ENCODE peak calls at places on chromosomes 7 and 10, in six cellular contexts. H is GM12892, Z is K562, Y is SK-N-SH, S is HepG2, D is GM12878. W is an unnamed sample.

GRCh38 chr10:131786756-131787605 is 113.8 kb upstream of the PPP2R2D start:
- DNase-seq in H (no peak), Z (no peak), Y (peak), S (no peak), D (peak), W (no peak)

GRCh38 chr10:104406715-104407517 is 53.3 kb downstream of the CFAP58 start:
- DNase-seq in H (no peak), Z (no peak), Y (peak), S (peak), D (no peak), W (no peak)

GRCh38 chr7:36749282-36749960 is 25.1 kb upstream of the AOAH start:
- DNase-seq in H (no peak), Z (no peak), Y (no peak), S (no peak), D (no peak), W (no peak)

GRCh38 chr10:77391605-77392235 is 245.9 kb downstream of the KCNMA1 start:
- DNase-seq in H (no peak), Z (peak), Y (peak), S (peak), D (no peak), W (no peak)

GRCh38 chr7:44087914-44088838 is 5.8 kb upstream of the POLM start:
- DNase-seq in H (no peak), Z (no peak), Y (peak), S (no peak), D (no peak), W (no peak)

GRCh38 chr10:76350583-76350982 is 919.2 kb downstream of the LRMDA start:
- DNase-seq in H (no peak), Z (no peak), Y (no peak), S (no peak), D (no peak), W (no peak)

GRCh38 chr10:111102381-111102973 is 25.6 kb downstream of the ADRA2A start:
- DNase-seq in H (no peak), Z (no peak), Y (no peak), S (no peak), D (no peak), W (no peak)

GRCh38 chr7:18890134-18890533 is 227.3 kb downstream of the TWIST1 start:
- DNase-seq in H (no peak), Z (no peak), Y (peak), S (no peak), D (no peak), W (no peak)

GRCh38 chr7:1289681-1290261 is 57.1 kb downstream of the UNCX start:
- DNase-seq in H (no peak), Z (no peak), Y (no peak), S (no peak), D (no peak), W (no peak)

GRCh38 chr10:73060738-73061635 is 35.7 kb downstream of the P4HA1 start:
- DNase-seq in H (no peak), Z (peak), Y (peak), S (peak), D (no peak), W (no peak)

GRCh38 chr10:110780704-110781103 is 91.0 kb upstream of the PDCD4 start:
- DNase-seq in H (no peak), Z (no peak), Y (no peak), S (no peak), D (no peak), W (no peak)

GRCh38 chr7:115146148-115146547 is 224.3 kb downstream of the MDFIC start:
- DNase-seq in H (no peak), Z (no peak), Y (no peak), S (no peak), D (no peak), W (no peak)

GRCh38 chr10:61452229-61452651 is 941 bp downstream of the TMEM26 start:
- DNase-seq in H (no peak), Z (no peak), Y (peak), S (no peak), D (no peak), W (no peak)

GRCh38 chr10:130757821-130758489 is 553.6 kb downstream of the TCERG1L start:
- DNase-seq in H (no peak), Z (no peak), Y (no peak), S (no peak), D (no peak), W (no peak)

DNA sequence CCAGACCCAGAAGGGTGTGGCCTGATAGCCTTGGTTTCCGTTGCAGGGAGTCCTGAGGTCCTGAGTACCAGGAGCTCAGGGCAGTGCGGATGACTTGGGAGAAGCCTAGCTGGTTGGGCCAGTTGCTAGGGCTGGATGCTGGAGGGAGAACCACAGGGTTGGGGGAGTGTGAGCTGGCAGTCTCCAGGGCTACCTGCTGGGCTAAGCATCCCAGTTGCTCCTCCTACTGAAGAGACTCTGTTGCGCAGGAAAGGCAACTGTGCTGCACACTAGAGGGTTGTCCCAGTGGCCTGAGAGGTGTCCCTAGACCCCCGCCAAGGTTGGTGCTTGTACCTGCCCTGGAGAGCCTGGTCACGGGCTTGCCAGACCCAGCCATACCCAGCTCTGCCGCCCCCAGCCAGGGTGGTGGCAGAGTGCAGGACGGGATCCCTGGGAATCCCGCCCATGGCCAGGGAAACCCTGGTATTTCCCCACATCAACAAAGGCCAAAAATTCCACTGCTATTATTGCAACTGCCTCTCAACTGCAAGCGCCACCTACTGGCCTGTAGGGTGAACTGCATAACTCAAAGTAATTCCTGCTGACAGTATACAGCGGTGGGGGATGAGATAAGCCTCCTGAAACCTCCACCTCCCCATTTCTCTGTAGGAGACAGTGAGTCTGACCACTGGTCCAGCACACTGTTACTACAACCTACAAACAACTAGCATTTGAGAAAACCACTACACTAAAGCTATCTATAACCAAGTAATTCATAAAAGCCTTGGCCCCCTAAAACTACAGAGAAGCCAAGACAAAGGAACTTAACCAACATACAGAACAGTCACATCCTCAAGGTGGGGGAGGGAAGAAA is 67.6 kb upstream of the DDC start:
- DNase-seq in H (no peak), Z (peak), Y (peak), S (peak), D (no peak), W (peak)
- TF ChIP-seq TAF1 in H (no peak), Z (no peak), Y (no peak), S (no peak), D (no peak), W (no peak)

DNA sequence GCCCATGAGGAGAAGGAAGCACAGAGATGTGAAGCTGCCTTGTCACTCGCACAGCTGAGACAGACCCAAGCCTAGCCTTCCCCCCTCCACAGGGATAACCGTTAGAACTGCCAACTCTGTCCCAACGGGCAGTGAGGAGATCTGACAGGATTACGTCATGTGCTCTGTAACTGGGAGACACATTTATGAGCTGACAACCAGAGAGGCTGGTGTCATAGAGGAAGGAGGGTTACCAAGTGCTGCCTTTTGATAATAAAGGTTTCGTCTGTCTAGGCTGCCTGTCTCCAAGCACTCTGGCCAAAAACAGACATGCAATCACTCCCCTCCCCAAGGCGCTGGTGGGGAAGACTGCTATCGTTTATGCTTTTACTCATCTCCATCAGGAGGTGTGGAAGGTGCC is 165.9 kb downstream of the PLXNA4 start:
- DNase-seq in H (no peak), Z (no peak), Y (no peak), S (no peak), D (no peak), W (no peak)
- TF ChIP-seq TAF1 in H (no peak), Z (no peak), Y (no peak), S (no peak), D (no peak), W (no peak)

GRCh38 chr10:31963598-31963980 is 35.0 kb upstream of the ARHGAP12 start:
- DNase-seq in H (no peak), Z (no peak), Y (no peak), S (no peak), D (no peak), W (no peak)

GRCh38 chr10:31962826-31963597 is 34.4 kb upstream of the ARHGAP12 start:
- DNase-seq in H (no peak), Z (no peak), Y (no peak), S (no peak), D (no peak), W (no peak)

GRCh38 chr10:31959461-31960173 is 31.0 kb upstream of the ARHGAP12 start:
- DNase-seq in H (no peak), Z (no peak), Y (no peak), S (peak), D (no peak), W (no peak)

GRCh38 chr10:31961675-31962074 is 33.0 kb upstream of the ARHGAP12 start:
- DNase-seq in H (no peak), Z (no peak), Y (no peak), S (no peak), D (no peak), W (no peak)

DNA sequence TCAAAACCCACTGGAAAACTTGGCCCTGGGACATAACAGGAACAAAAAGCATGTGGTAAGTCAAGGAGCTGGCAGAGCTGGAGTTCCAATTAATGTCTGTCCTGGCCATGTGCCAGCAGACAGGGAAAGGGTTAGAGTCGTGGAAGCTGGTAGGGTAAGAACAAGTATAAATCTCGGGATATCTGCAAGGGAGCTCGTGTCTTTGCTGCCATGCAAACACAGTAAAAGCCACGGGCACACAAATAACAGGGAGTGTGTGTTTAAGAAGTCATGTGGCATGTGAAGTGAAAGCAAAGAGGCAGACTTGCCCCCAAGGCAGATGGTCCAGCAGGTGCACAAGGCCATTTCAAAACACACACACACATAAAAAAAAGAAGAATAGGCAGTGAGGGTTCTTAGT is 32.6 kb upstream of the ARHGAP12 start:
- DNase-seq in H (no peak), Z (no peak), Y (no peak), S (no peak), D (no peak), W (no peak)
- TF ChIP-seq TAF1 in H (no peak), Z (no peak), Y (no peak), S (no peak), D (no peak), W (no peak)

GRCh38 chr7:21766218-21766617 is 179.5 kb downstream of the CDCA7L start:
- DNase-seq in H (no peak), Z (no peak), Y (no peak), S (no peak), D (no peak), W (no peak)

GRCh38 chr7:21771261-21771660 is 174.4 kb downstream of the CDCA7L start:
- DNase-seq in H (no peak), Z (no peak), Y (no peak), S (no peak), D (no peak), W (no peak)

GRCh38 chr7:21763818-21764217 is 181.9 kb downstream of the CDCA7L start:
- DNase-seq in H (no peak), Z (no peak), Y (no peak), S (no peak), D (no peak), W (no peak)

GRCh38 chr7:21768279-21768678 is 177.4 kb downstream of the CDCA7L start:
- DNase-seq in H (no peak), Z (no peak), Y (no peak), S (no peak), D (no peak), W (no peak)

DNA sequence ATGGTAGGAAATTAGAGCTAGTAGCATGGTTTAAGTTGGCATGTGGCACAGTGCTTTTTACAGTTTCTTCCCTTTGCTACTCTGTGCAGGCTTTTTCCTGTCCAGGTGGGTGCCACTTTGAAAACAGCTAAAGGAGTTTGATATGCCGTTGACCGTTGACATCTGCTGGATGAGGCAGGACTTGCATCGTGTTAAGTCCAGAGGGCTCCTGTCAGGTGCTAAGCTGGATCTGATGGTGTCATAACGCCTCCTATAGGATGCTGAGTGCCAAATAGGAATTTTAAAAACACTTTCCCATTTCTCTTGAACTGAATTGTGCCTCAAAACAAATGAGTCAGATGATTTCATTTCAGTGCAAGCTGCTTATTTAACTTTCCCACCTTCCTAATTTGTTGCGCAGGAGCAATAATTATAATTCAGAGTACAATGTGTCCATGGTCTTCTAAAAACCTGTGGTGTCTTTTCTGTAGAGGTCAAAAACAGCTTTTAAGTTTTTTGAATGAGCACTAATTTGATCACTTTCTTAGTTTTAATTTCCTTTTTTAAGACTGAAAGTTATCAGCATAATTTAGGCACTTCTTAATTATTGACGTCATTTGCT is 178.3 kb downstream of the CDCA7L start:
- DNase-seq in H (no peak), Z (peak), Y (peak), S (peak), D (peak), W (peak)
- TF ChIP-seq TAF1 in H (no peak), Z (no peak), Y (no peak), S (no peak), D (no peak), W (no peak)

DNA sequence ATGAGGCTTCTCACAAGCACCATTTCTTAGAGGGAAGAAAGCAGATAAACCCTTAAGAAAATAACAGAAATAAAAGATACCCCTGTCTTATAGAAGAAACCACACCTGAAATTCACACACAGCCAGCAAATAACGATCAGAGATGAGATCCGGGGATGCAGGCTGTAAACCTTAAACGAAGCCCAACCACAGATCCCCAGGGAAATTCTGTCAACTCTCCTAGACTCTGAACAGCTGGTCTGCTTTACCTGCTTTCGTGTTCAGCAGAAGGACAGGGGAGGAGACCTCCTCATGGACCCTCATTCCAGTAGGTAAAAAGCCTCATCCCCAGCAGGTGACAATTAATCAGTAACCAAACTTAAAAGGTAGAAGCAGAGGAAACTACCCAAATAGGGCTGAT is 45.0 kb downstream of the VOPP1 start:
- DNase-seq in H (no peak), Z (no peak), Y (no peak), S (no peak), D (no peak), W (no peak)
- TF ChIP-seq TAF1 in H (no peak), Z (no peak), Y (no peak), S (no peak), D (no peak), W (no peak)

GRCh38 chr10:14548474-14548873 is 217.8 kb upstream of the FRMD4A start:
- DNase-seq in H (no peak), Z (peak), Y (no peak), S (no peak), D (no peak), W (no peak)

GRCh38 chr10:14543904-14544210 is 213.1 kb upstream of the FRMD4A start:
- DNase-seq in H (no peak), Z (no peak), Y (no peak), S (no peak), D (no peak), W (no peak)

GRCh38 chr10:14547826-14548225 is 217.1 kb upstream of the FRMD4A start:
- DNase-seq in H (no peak), Z (peak), Y (no peak), S (no peak), D (no peak), W (no peak)

GRCh38 chr10:14543048-14543903 is 212.6 kb upstream of the FRMD4A start:
- DNase-seq in H (no peak), Z (no peak), Y (no peak), S (no peak), D (no peak), W (no peak)

DNA sequence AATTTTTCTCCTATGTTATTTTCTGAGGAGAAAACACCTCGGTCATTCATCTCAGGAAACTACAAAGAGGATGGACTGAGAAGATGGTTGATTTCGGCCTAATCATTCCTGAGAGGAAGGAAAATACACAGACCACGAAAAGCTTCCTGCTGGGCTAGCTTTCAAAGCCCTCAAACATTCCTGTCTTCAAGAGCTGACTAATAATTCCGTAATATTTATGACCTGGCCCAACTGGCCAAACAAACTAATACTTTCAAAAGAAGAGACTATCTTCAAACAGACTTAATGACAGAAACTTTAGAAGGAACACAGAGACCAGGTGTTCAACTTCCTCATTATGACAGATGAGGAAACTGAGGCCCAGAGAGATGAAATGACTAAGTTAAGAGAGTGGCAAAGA is 215.1 kb upstream of the FRMD4A start:
- DNase-seq in H (no peak), Z (no peak), Y (no peak), S (no peak), D (no peak), W (no peak)
- TF ChIP-seq TAF1 in H (no peak), Z (no peak), Y (no peak), S (no peak), D (no peak), W (no peak)

GRCh38 chr7:134602921-134603394 is 43.7 kb upstream of the BPGM start:
- DNase-seq in H (no peak), Z (no peak), Y (no peak), S (peak), D (no peak), W (no peak)
- TF ChIP-seq TAF1 in H (no peak), Z (no peak), Y (no peak), S (no peak), D (no peak), W (no peak)

W was measured in GM12891.